ENCODE peak calls at places on chromosome 16, in nine cellular contexts. One of them, this sample, is unnamed.

GRCh38 chr16:65410801-65411200 is 288.9 kb upstream of the CDH11 start:
- DNase-seq in mucosa of descending colon: no peak
- DNase-seq in fibroblast of pulmonary artery: no peak
- DNase-seq in tibial nerve: no peak
- DNase-seq in lower lobe of right lung: no peak
- DNase-seq in AG04450: peak
- DNase-seq in BJ: no peak
- DNase-seq in keratinocyte: no peak
- DNase-seq in Peyer's patch: no peak
- DNase-seq in this sample: peak

GRCh38 chr16:73058221-73058615 is 10.3 kb upstream of the ZFHX3 start:
- DNase-seq in lower lobe of right lung: peak
- DNase-seq in BJ: no peak
- DNase-seq in AG04450: no peak
- DNase-seq in fibroblast of pulmonary artery: peak
- DNase-seq in Peyer's patch: no peak
- DNase-seq in mucosa of descending colon: peak
- DNase-seq in tibial nerve: no peak
- DNase-seq in keratinocyte: no peak
- DNase-seq in this sample: no peak

GRCh38 chr16:82363026-82363816 is 193.2 kb upstream of the MPHOSPH6 start:
- DNase-seq in tibial nerve: no peak
- DNase-seq in Peyer's patch: no peak
- DNase-seq in mucosa of descending colon: no peak
- DNase-seq in fibroblast of pulmonary artery: no peak
- DNase-seq in AG04450: no peak
- DNase-seq in keratinocyte: no peak
- DNase-seq in lower lobe of right lung: no peak
- DNase-seq in BJ: no peak
- DNase-seq in this sample: no peak

GRCh38 chr16:48452991-48453760 is 68.0 kb upstream of the SIAH1 start:
- DNase-seq in lower lobe of right lung: no peak
- DNase-seq in tibial nerve: no peak
- DNase-seq in BJ: no peak
- DNase-seq in Peyer's patch: no peak
- DNase-seq in fibroblast of pulmonary artery: no peak
- DNase-seq in keratinocyte: no peak
- DNase-seq in mucosa of descending colon: no peak
- DNase-seq in AG04450: no peak
- DNase-seq in this sample: no peak

GRCh38 chr16:89615596-89616090 is 2.2 kb downstream of the DPEP1 start:
- DNase-seq in lower lobe of right lung: no peak
- DNase-seq in tibial nerve: no peak
- DNase-seq in Peyer's patch: no peak
- DNase-seq in BJ: no peak
- DNase-seq in fibroblast of pulmonary artery: no peak
- DNase-seq in keratinocyte: no peak
- DNase-seq in mucosa of descending colon: peak
- DNase-seq in AG04450: no peak
- DNase-seq in this sample: no peak

GRCh38 chr16:9845661-9846361 is 336.4 kb downstream of the GRIN2A start:
- DNase-seq in tibial nerve: no peak
- DNase-seq in mucosa of descending colon: no peak
- DNase-seq in BJ: no peak
- DNase-seq in AG04450: no peak
- DNase-seq in keratinocyte: peak
- DNase-seq in lower lobe of right lung: no peak
- DNase-seq in Peyer's patch: no peak
- DNase-seq in fibroblast of pulmonary artery: peak
- DNase-seq in this sample: peak

GRCh38 chr16:74591914-74592650 is 14.8 kb downstream of the GLG1 start:
- DNase-seq in tibial nerve: no peak
- DNase-seq in mucosa of descending colon: no peak
- DNase-seq in lower lobe of right lung: no peak
- DNase-seq in BJ: no peak
- DNase-seq in Peyer's patch: no peak
- DNase-seq in fibroblast of pulmonary artery: no peak
- DNase-seq in keratinocyte: no peak
- DNase-seq in AG04450: no peak
- DNase-seq in this sample: no peak

GRCh38 chr16:11254913-11255736 is 879 bp downstream of the SOCS1 start:
- DNase-seq in keratinocyte: no peak
- DNase-seq in Peyer's patch: peak
- DNase-seq in mucosa of descending colon: peak
- DNase-seq in lower lobe of right lung: peak
- DNase-seq in AG04450: no peak
- DNase-seq in fibroblast of pulmonary artery: peak
- DNase-seq in tibial nerve: no peak
- DNase-seq in BJ: no peak
- DNase-seq in this sample: peak

GRCh38 chr16:340370-341091 is 12.0 kb downstream of the AXIN1 start:
- DNase-seq in Peyer's patch: no peak
- DNase-seq in fibroblast of pulmonary artery: no peak
- DNase-seq in tibial nerve: no peak
- DNase-seq in BJ: no peak
- DNase-seq in mucosa of descending colon: no peak
- DNase-seq in AG04450: no peak
- DNase-seq in keratinocyte: no peak
- DNase-seq in lower lobe of right lung: no peak
- DNase-seq in this sample: no peak

GRCh38 chr16:337437-337836 is 15.1 kb downstream of the AXIN1 start:
- DNase-seq in fibroblast of pulmonary artery: no peak
- DNase-seq in mucosa of descending colon: no peak
- DNase-seq in BJ: no peak
- DNase-seq in Peyer's patch: no peak
- DNase-seq in keratinocyte: no peak
- DNase-seq in AG04450: no peak
- DNase-seq in tibial nerve: no peak
- DNase-seq in lower lobe of right lung: no peak
- DNase-seq in this sample: no peak

GRCh38 chr16:339680-340079 is 12.8 kb downstream of the AXIN1 start:
- DNase-seq in AG04450: no peak
- DNase-seq in Peyer's patch: no peak
- DNase-seq in BJ: no peak
- DNase-seq in tibial nerve: no peak
- DNase-seq in lower lobe of right lung: no peak
- DNase-seq in keratinocyte: no peak
- DNase-seq in mucosa of descending colon: peak
- DNase-seq in fibroblast of pulmonary artery: no peak
- DNase-seq in this sample: no peak

GRCh38 chr16:336269-336668 is 16.3 kb downstream of the AXIN1 start:
- DNase-seq in keratinocyte: no peak
- DNase-seq in Peyer's patch: no peak
- DNase-seq in fibroblast of pulmonary artery: no peak
- DNase-seq in lower lobe of right lung: peak
- DNase-seq in BJ: no peak
- DNase-seq in AG04450: no peak
- DNase-seq in tibial nerve: no peak
- DNase-seq in mucosa of descending colon: no peak
- DNase-seq in this sample: no peak

DNA sequence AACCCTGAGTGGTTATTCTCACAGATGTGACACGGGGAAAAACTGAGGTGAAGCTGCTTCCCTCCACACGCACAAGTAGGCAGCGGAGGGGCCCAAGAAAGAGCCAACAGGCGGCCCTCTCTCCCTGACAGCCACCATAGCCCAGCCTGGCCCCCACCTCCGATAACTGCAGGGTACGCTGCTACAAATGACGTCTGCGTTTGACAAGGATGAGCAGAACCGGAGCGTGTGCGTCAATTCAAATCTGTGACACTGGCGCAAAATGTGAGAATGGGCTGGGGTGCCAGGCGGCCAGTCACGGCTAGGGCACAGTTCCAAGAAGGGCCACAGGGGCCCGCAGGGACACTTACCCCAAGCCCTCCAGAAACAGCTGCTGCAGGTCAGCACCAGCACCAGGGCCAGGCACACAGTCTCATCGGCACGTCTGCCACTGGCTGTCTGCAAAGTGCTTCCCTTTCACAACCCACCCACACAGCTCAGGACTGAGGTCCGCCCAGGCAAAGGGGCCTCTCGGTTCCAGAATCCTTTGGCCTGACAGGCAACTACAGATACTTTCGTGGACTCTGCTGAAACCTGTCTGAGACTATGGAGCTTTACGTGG is 14.4 kb downstream of the AXIN1 start:
- DNase-seq in keratinocyte: no peak
- DNase-seq in BJ: no peak
- DNase-seq in mucosa of descending colon: no peak
- DNase-seq in lower lobe of right lung: no peak
- DNase-seq in Peyer's patch: no peak
- DNase-seq in tibial nerve: no peak
- DNase-seq in AG04450: no peak
- DNase-seq in fibroblast of pulmonary artery: no peak
- DNase-seq in this sample: no peak
- TF ChIP-seq CTCF in keratinocyte: no peak
- TF ChIP-seq CTCF in BJ: no peak
- TF ChIP-seq CTCF in mucosa of descending colon: no peak
- TF ChIP-seq CTCF in lower lobe of right lung: no peak
- TF ChIP-seq CTCF in Peyer's patch: no peak
- TF ChIP-seq CTCF in tibial nerve: no peak
- TF ChIP-seq CTCF in AG04450: no peak
- TF ChIP-seq CTCF in fibroblast of pulmonary artery: no peak
- TF ChIP-seq CTCF in this sample: no peak

GRCh38 chr16:19131809-19132777 is 18.3 kb downstream of the ITPRIPL2 start:
- DNase-seq in lower lobe of right lung: no peak
- DNase-seq in AG04450: no peak
- DNase-seq in fibroblast of pulmonary artery: peak
- DNase-seq in tibial nerve: no peak
- DNase-seq in keratinocyte: no peak
- DNase-seq in Peyer's patch: no peak
- DNase-seq in BJ: no peak
- DNase-seq in mucosa of descending colon: no peak
- DNase-seq in this sample: no peak
- H3K4me3 ChIP-seq in lower lobe of right lung: no peak
- H3K4me3 ChIP-seq in AG04450: no peak
- H3K4me3 ChIP-seq in fibroblast of pulmonary artery: no peak
- H3K4me3 ChIP-seq in tibial nerve: no peak
- H3K4me3 ChIP-seq in keratinocyte: no peak
- H3K4me3 ChIP-seq in Peyer's patch: no peak
- H3K4me3 ChIP-seq in BJ: no peak
- H3K4me3 ChIP-seq in mucosa of descending colon: no peak
- H3K4me3 ChIP-seq in this sample: no peak

DNA sequence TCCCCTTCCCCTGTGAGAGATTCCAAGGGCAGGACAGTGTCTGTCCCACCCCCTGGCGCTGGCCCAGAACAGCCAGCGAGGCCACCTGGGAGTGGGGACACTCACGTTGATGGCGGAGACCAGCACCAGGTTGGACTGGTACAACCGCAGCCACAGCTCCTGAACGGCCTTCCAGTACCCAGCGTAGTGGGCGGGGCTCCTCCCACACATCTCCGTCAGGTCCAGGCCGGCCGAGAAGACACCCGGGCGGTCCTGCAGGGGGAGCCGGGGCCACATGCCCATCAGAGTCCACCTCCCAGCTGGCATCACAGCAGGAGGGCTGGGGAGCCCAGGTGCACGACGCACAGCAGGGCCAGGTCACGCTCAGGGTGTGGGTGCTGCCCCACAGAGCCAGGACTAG is 7.1 kb downstream of the ECI1 start:
- DNase-seq in mucosa of descending colon: no peak
- DNase-seq in tibial nerve: no peak
- DNase-seq in BJ: no peak
- DNase-seq in fibroblast of pulmonary artery: no peak
- DNase-seq in Peyer's patch: no peak
- DNase-seq in keratinocyte: no peak
- DNase-seq in lower lobe of right lung: no peak
- DNase-seq in AG04450: no peak
- DNase-seq in this sample: no peak
- TF ChIP-seq CTCF in mucosa of descending colon: no peak
- TF ChIP-seq CTCF in tibial nerve: no peak
- TF ChIP-seq CTCF in BJ: no peak
- TF ChIP-seq CTCF in fibroblast of pulmonary artery: no peak
- TF ChIP-seq CTCF in Peyer's patch: no peak
- TF ChIP-seq CTCF in keratinocyte: no peak
- TF ChIP-seq CTCF in lower lobe of right lung: no peak
- TF ChIP-seq CTCF in AG04450: no peak
- TF ChIP-seq CTCF in this sample: no peak

GRCh38 chr16:58026705-58027340 is 1.3 kb downstream of the MMP15 start:
- DNase-seq in mucosa of descending colon: peak
- DNase-seq in keratinocyte: no peak
- DNase-seq in BJ: no peak
- DNase-seq in lower lobe of right lung: peak
- DNase-seq in tibial nerve: no peak
- DNase-seq in fibroblast of pulmonary artery: no peak
- DNase-seq in AG04450: no peak
- DNase-seq in Peyer's patch: no peak
- DNase-seq in this sample: no peak

GRCh38 chr16:58026139-58026704 is 668 bp downstream of the MMP15 start:
- DNase-seq in mucosa of descending colon: peak
- DNase-seq in Peyer's patch: no peak
- DNase-seq in lower lobe of right lung: peak
- DNase-seq in fibroblast of pulmonary artery: peak
- DNase-seq in BJ: no peak
- DNase-seq in tibial nerve: no peak
- DNase-seq in keratinocyte: no peak
- DNase-seq in AG04450: no peak
- DNase-seq in this sample: peak

GRCh38 chr16:58028541-58029070 is 3.1 kb downstream of the MMP15 start:
- DNase-seq in Peyer's patch: no peak
- DNase-seq in lower lobe of right lung: no peak
- DNase-seq in keratinocyte: no peak
- DNase-seq in fibroblast of pulmonary artery: no peak
- DNase-seq in BJ: no peak
- DNase-seq in tibial nerve: no peak
- DNase-seq in mucosa of descending colon: no peak
- DNase-seq in AG04450: no peak
- DNase-seq in this sample: no peak

GRCh38 chr16:58028168-58028455 is 2.6 kb downstream of the MMP15 start:
- DNase-seq in BJ: no peak
- DNase-seq in keratinocyte: no peak
- DNase-seq in tibial nerve: no peak
- DNase-seq in Peyer's patch: no peak
- DNase-seq in fibroblast of pulmonary artery: no peak
- DNase-seq in mucosa of descending colon: no peak
- DNase-seq in AG04450: no peak
- DNase-seq in lower lobe of right lung: no peak
- DNase-seq in this sample: no peak

DNA sequence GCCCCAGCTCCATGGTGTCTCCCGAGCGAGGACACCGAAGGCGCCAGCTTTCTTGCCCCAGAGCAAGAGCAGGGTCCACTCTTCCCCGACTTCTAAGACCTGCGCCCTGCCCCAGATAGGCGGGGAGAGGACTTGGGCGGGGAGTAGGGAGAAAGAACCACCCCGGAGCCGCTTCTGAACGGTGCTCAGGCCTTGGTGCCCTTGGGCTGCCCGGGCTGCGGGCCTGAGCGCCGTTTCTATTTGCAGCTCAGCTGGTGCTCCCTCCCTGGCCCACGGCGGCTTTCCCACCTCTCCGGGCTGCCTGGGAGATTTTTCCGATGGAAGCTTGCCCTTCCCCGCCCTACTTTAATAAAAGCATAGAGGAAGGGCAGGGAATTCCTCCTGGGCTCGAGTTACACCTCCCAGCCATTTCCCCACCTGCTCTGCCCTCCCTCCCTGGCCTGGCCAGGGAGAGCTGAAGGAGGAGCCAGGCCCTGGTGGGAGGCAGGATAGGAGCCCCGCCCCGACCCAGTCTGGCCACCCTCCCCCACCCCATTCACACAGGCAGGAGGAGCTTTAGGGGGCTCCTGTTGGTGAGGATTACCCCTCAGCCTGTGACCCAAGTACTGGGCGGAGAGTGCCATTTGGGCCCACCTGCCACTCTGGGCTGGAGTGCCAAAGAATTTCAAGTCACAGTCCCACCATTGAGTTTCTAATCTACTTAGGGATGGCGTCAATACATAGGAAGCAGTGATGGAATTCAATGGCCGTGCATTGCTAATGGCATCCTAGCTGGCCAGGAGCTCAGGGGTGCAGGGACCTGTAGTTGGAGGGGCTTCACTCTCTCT is 2.0 kb downstream of the MMP15 start:
- DNase-seq in lower lobe of right lung: peak
- DNase-seq in BJ: no peak
- DNase-seq in fibroblast of pulmonary artery: no peak
- DNase-seq in mucosa of descending colon: peak
- DNase-seq in Peyer's patch: no peak
- DNase-seq in AG04450: no peak
- DNase-seq in keratinocyte: no peak
- DNase-seq in tibial nerve: no peak
- DNase-seq in this sample: peak
- H3K4me3 ChIP-seq in lower lobe of right lung: peak
- H3K4me3 ChIP-seq in BJ: peak
- H3K4me3 ChIP-seq in fibroblast of pulmonary artery: peak
- H3K4me3 ChIP-seq in mucosa of descending colon: peak
- H3K4me3 ChIP-seq in Peyer's patch: peak
- H3K4me3 ChIP-seq in AG04450: peak
- H3K4me3 ChIP-seq in keratinocyte: peak
- H3K4me3 ChIP-seq in tibial nerve: peak
- H3K4me3 ChIP-seq in this sample: peak